ENCODE peak calls at places on chromosome 12, in five cellular contexts. One of them, this sample, is unnamed. For H3K4me1, the result is how much of the 10 kb centered on the place peaks cover.

GRCh38 chr12:55626154-55626553 is 10.5 kb upstream of the OR10P1 start:
- DNase-seq in HepG2: no peak
- DNase-seq in CD8-positive, alpha-beta memory T cell: no peak
- DNase-seq in colonic mucosa: no peak
- DNase-seq in effector memory CD4-positive, alpha-beta T cell: no peak
- DNase-seq in this sample: no peak

GRCh38 chr12:27711312-27711682 is 665 bp downstream of the MRPS35 start:
- DNase-seq in HepG2: no peak
- DNase-seq in CD8-positive, alpha-beta memory T cell: no peak
- DNase-seq in colonic mucosa: no peak
- DNase-seq in effector memory CD4-positive, alpha-beta T cell: no peak
- DNase-seq in this sample: peak

GRCh38 chr12:30806989-30807694 is 52.4 kb upstream of the CAPRIN2 start:
- DNase-seq in HepG2: peak
- DNase-seq in CD8-positive, alpha-beta memory T cell: no peak
- DNase-seq in colonic mucosa: peak
- DNase-seq in effector memory CD4-positive, alpha-beta T cell: no peak
- DNase-seq in this sample: peak

GRCh38 chr12:120955232-120955631 is 23.1 kb upstream of the HNF1A start:
- DNase-seq in HepG2: no peak
- DNase-seq in CD8-positive, alpha-beta memory T cell: no peak
- DNase-seq in colonic mucosa: no peak
- DNase-seq in effector memory CD4-positive, alpha-beta T cell: no peak
- DNase-seq in this sample: no peak

GRCh38 chr12:100498141-100498540 is 24.5 kb downstream of the NR1H4 start:
- DNase-seq in HepG2: no peak
- DNase-seq in CD8-positive, alpha-beta memory T cell: no peak
- DNase-seq in colonic mucosa: no peak
- DNase-seq in effector memory CD4-positive, alpha-beta T cell: no peak
- DNase-seq in this sample: no peak

GRCh38 chr12:106248177-106248848 is 493 bp upstream of the CKAP4 start:
- DNase-seq in HepG2: peak
- DNase-seq in CD8-positive, alpha-beta memory T cell: peak
- DNase-seq in colonic mucosa: peak
- DNase-seq in effector memory CD4-positive, alpha-beta T cell: peak
- DNase-seq in this sample: peak

GRCh38 chr12:9404469-9405260 is 196.5 kb upstream of the PZP start:
- DNase-seq in HepG2: no peak
- DNase-seq in CD8-positive, alpha-beta memory T cell: peak
- DNase-seq in colonic mucosa: no peak
- DNase-seq in effector memory CD4-positive, alpha-beta T cell: no peak
- DNase-seq in this sample: no peak

GRCh38 chr12:14756331-14757143 is 46.7 kb downstream of the WBP11 start:
- DNase-seq in HepG2: peak
- DNase-seq in CD8-positive, alpha-beta memory T cell: no peak
- DNase-seq in colonic mucosa: peak
- DNase-seq in effector memory CD4-positive, alpha-beta T cell: no peak
- DNase-seq in this sample: no peak

GRCh38 chr12:70007687-70008086 is 182.7 kb downstream of the MYRFL start:
- DNase-seq in HepG2: no peak
- DNase-seq in CD8-positive, alpha-beta memory T cell: no peak
- DNase-seq in colonic mucosa: no peak
- DNase-seq in effector memory CD4-positive, alpha-beta T cell: no peak
- DNase-seq in this sample: no peak

GRCh38 chr12:6226701-6227096 is 26.5 kb downstream of the CD9 start:
- DNase-seq in HepG2: no peak
- DNase-seq in CD8-positive, alpha-beta memory T cell: no peak
- DNase-seq in colonic mucosa: peak
- DNase-seq in effector memory CD4-positive, alpha-beta T cell: no peak
- DNase-seq in this sample: no peak

GRCh38 chr12:93237235-93237915 is 140.3 kb upstream of the NUDT4 start:
- DNase-seq in HepG2: peak
- DNase-seq in CD8-positive, alpha-beta memory T cell: no peak
- DNase-seq in colonic mucosa: no peak
- DNase-seq in effector memory CD4-positive, alpha-beta T cell: no peak
- DNase-seq in this sample: no peak

GRCh38 chr12:3607821-3608220 is 116.8 kb downstream of the PRMT8 start:
- DNase-seq in HepG2: no peak
- DNase-seq in CD8-positive, alpha-beta memory T cell: no peak
- DNase-seq in colonic mucosa: no peak
- DNase-seq in effector memory CD4-positive, alpha-beta T cell: no peak
- DNase-seq in this sample: no peak

GRCh38 chr12:6834254-6834653 is 6.0 kb downstream of the P3H3 start:
- DNase-seq in HepG2: no peak
- DNase-seq in CD8-positive, alpha-beta memory T cell: no peak
- DNase-seq in colonic mucosa: no peak
- DNase-seq in effector memory CD4-positive, alpha-beta T cell: no peak
- DNase-seq in this sample: no peak

GRCh38 chr12:100959481-100959880 is 164.9 kb downstream of the ANO4 start:
- DNase-seq in HepG2: no peak
- DNase-seq in CD8-positive, alpha-beta memory T cell: no peak
- DNase-seq in colonic mucosa: no peak
- DNase-seq in effector memory CD4-positive, alpha-beta T cell: no peak
- DNase-seq in this sample: no peak

GRCh38 chr12:24378548-24379011 is 429.1 kb upstream of the SOX5 start:
- DNase-seq in HepG2: no peak
- DNase-seq in CD8-positive, alpha-beta memory T cell: no peak
- DNase-seq in colonic mucosa: peak
- DNase-seq in effector memory CD4-positive, alpha-beta T cell: no peak
- DNase-seq in this sample: no peak

GRCh38 chr12:51240971-51241370 is 2.3 kb downstream of the DAZAP2 start:
- DNase-seq in HepG2: no peak
- DNase-seq in CD8-positive, alpha-beta memory T cell: no peak
- DNase-seq in colonic mucosa: no peak
- DNase-seq in effector memory CD4-positive, alpha-beta T cell: no peak
- DNase-seq in this sample: no peak

GRCh38 chr12:55816876-55817351 is 610 bp downstream of the SARNP start:
- DNase-seq in HepG2: no peak
- DNase-seq in CD8-positive, alpha-beta memory T cell: no peak
- DNase-seq in colonic mucosa: no peak
- DNase-seq in effector memory CD4-positive, alpha-beta T cell: no peak
- DNase-seq in this sample: peak

GRCh38 chr12:54975875-54976274 is 8.7 kb downstream of the TESPA1 start:
- DNase-seq in HepG2: no peak
- DNase-seq in CD8-positive, alpha-beta memory T cell: no peak
- DNase-seq in colonic mucosa: no peak
- DNase-seq in effector memory CD4-positive, alpha-beta T cell: no peak
- DNase-seq in this sample: no peak

GRCh38 chr12:7142057-7142644 is 12.0 kb downstream of the CLSTN3 start:
- DNase-seq in HepG2: peak
- DNase-seq in CD8-positive, alpha-beta memory T cell: peak
- DNase-seq in colonic mucosa: peak
- DNase-seq in effector memory CD4-positive, alpha-beta T cell: no peak
- DNase-seq in this sample: peak

GRCh38 chr12:58668831-58669230 is 251.5 kb downstream of the LRIG3 start:
- DNase-seq in HepG2: no peak
- DNase-seq in CD8-positive, alpha-beta memory T cell: no peak
- DNase-seq in colonic mucosa: no peak
- DNase-seq in effector memory CD4-positive, alpha-beta T cell: no peak
- DNase-seq in this sample: no peak

GRCh38 chr12:23854598-23854997 is 94.9 kb downstream of the SOX5 start:
- DNase-seq in HepG2: no peak
- DNase-seq in CD8-positive, alpha-beta memory T cell: no peak
- DNase-seq in colonic mucosa: no peak
- DNase-seq in effector memory CD4-positive, alpha-beta T cell: no peak
- DNase-seq in this sample: no peak

GRCh38 chr12:120231316-120232011 is 30.6 kb upstream of the RPLP0 start:
- DNase-seq in HepG2: peak
- DNase-seq in CD8-positive, alpha-beta memory T cell: peak
- DNase-seq in colonic mucosa: peak
- DNase-seq in effector memory CD4-positive, alpha-beta T cell: peak
- DNase-seq in this sample: peak

GRCh38 chr12:68479832-68480291 is 130.8 kb upstream of the RAP1B start:
- DNase-seq in HepG2: no peak
- DNase-seq in CD8-positive, alpha-beta memory T cell: no peak
- DNase-seq in colonic mucosa: no peak
- DNase-seq in effector memory CD4-positive, alpha-beta T cell: no peak
- DNase-seq in this sample: peak

GRCh38 chr12:87274594-87275245 is 754.5 kb downstream of the C12orf50 start:
- DNase-seq in HepG2: no peak
- DNase-seq in CD8-positive, alpha-beta memory T cell: no peak
- DNase-seq in colonic mucosa: no peak
- DNase-seq in effector memory CD4-positive, alpha-beta T cell: no peak
- DNase-seq in this sample: peak

GRCh38 chr12:131695968-131696367 is 14.9 kb upstream of the SFSWAP start:
- DNase-seq in HepG2: no peak
- DNase-seq in CD8-positive, alpha-beta memory T cell: no peak
- DNase-seq in colonic mucosa: no peak
- DNase-seq in effector memory CD4-positive, alpha-beta T cell: no peak
- DNase-seq in this sample: no peak

GRCh38 chr12:109308534-109309440 is at the start of gene FOXN4:
- DNase-seq in HepG2: no peak
- DNase-seq in CD8-positive, alpha-beta memory T cell: no peak
- DNase-seq in colonic mucosa: no peak
- DNase-seq in effector memory CD4-positive, alpha-beta T cell: no peak
- DNase-seq in this sample: no peak

GRCh38 chr12:93784339-93785086 is 107.3 kb downstream of the CRADD start:
- DNase-seq in HepG2: peak
- DNase-seq in CD8-positive, alpha-beta memory T cell: no peak
- DNase-seq in colonic mucosa: no peak
- DNase-seq in effector memory CD4-positive, alpha-beta T cell: no peak
- DNase-seq in this sample: peak

GRCh38 chr12:49093746-49094103 is 876 bp downstream of the DHH start:
- DNase-seq in HepG2: no peak
- DNase-seq in CD8-positive, alpha-beta memory T cell: no peak
- DNase-seq in colonic mucosa: no peak
- DNase-seq in effector memory CD4-positive, alpha-beta T cell: no peak
- DNase-seq in this sample: no peak
- H3K4me1 ChIP-seq in HepG2: under half
- H3K4me1 ChIP-seq in CD8-positive, alpha-beta memory T cell: under half
- H3K4me1 ChIP-seq in colonic mucosa: under half
- H3K4me1 ChIP-seq in effector memory CD4-positive, alpha-beta T cell: under half
- H3K4me1 ChIP-seq in this sample: under half

GRCh38 chr12:22729898-22730443 is 105.0 kb downstream of the ETNK1 start:
- DNase-seq in HepG2: no peak
- DNase-seq in CD8-positive, alpha-beta memory T cell: no peak
- DNase-seq in colonic mucosa: no peak
- DNase-seq in effector memory CD4-positive, alpha-beta T cell: no peak
- DNase-seq in this sample: no peak
- H3K4me1 ChIP-seq in HepG2: under half
- H3K4me1 ChIP-seq in CD8-positive, alpha-beta memory T cell: under half
- H3K4me1 ChIP-seq in colonic mucosa: under half
- H3K4me1 ChIP-seq in effector memory CD4-positive, alpha-beta T cell: under half
- H3K4me1 ChIP-seq in this sample: under half

GRCh38 chr12:18907793-18908580 is 170.1 kb downstream of the CAPZA3 start:
- DNase-seq in HepG2: no peak
- DNase-seq in CD8-positive, alpha-beta memory T cell: no peak
- DNase-seq in colonic mucosa: no peak
- DNase-seq in effector memory CD4-positive, alpha-beta T cell: no peak
- DNase-seq in this sample: no peak
- H3K4me1 ChIP-seq in HepG2: under half
- H3K4me1 ChIP-seq in CD8-positive, alpha-beta memory T cell: under half
- H3K4me1 ChIP-seq in colonic mucosa: under half
- H3K4me1 ChIP-seq in effector memory CD4-positive, alpha-beta T cell: under half
- H3K4me1 ChIP-seq in this sample: under half

GRCh38 chr12:111444706-111445310 is 39.1 kb downstream of the SH2B3 start:
- DNase-seq in HepG2: no peak
- DNase-seq in CD8-positive, alpha-beta memory T cell: peak
- DNase-seq in colonic mucosa: peak
- DNase-seq in effector memory CD4-positive, alpha-beta T cell: peak
- DNase-seq in this sample: no peak
- H3K4me1 ChIP-seq in HepG2: under half
- H3K4me1 ChIP-seq in CD8-positive, alpha-beta memory T cell: half or more
- H3K4me1 ChIP-seq in colonic mucosa: under half
- H3K4me1 ChIP-seq in effector memory CD4-positive, alpha-beta T cell: half or more
- H3K4me1 ChIP-seq in this sample: under half

DNA sequence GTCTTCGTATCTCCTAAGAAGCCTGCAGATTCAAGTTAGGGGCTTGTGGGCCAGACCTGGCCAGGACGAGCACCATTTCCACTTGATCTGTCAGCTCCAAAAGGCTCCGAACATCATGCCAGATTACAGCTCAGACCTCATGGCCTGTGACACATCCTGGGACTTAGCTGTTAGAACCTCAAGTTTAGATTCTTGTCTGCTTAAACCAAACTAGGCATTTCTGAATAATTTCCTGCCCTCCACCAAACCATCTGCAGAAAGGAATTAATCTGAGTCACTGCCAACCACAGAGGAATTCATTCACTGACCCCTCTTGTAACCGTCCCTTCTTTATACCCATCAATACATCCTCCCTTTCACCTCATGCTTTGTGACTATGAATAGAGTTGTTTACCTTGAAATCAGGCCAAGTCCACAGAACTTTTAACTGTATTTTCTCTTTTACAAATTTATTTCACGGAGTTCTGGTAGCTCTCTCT is 120.3 kb downstream of the FBXL14 start:
- DNase-seq in HepG2: peak
- DNase-seq in CD8-positive, alpha-beta memory T cell: no peak
- DNase-seq in colonic mucosa: no peak
- DNase-seq in effector memory CD4-positive, alpha-beta T cell: no peak
- DNase-seq in this sample: peak
- H3K4me1 ChIP-seq in HepG2: under half
- H3K4me1 ChIP-seq in CD8-positive, alpha-beta memory T cell: under half
- H3K4me1 ChIP-seq in colonic mucosa: under half
- H3K4me1 ChIP-seq in effector memory CD4-positive, alpha-beta T cell: under half
- H3K4me1 ChIP-seq in this sample: under half

GRCh38 chr12:62379026-62379722 is 87.5 kb upstream of the MON2 start:
- DNase-seq in HepG2: no peak
- DNase-seq in CD8-positive, alpha-beta memory T cell: no peak
- DNase-seq in colonic mucosa: no peak
- DNase-seq in effector memory CD4-positive, alpha-beta T cell: no peak
- DNase-seq in this sample: no peak

GRCh38 chr12:62379723-62380045 is 86.9 kb upstream of the MON2 start:
- DNase-seq in HepG2: no peak
- DNase-seq in CD8-positive, alpha-beta memory T cell: no peak
- DNase-seq in colonic mucosa: no peak
- DNase-seq in effector memory CD4-positive, alpha-beta T cell: no peak
- DNase-seq in this sample: no peak

DNA sequence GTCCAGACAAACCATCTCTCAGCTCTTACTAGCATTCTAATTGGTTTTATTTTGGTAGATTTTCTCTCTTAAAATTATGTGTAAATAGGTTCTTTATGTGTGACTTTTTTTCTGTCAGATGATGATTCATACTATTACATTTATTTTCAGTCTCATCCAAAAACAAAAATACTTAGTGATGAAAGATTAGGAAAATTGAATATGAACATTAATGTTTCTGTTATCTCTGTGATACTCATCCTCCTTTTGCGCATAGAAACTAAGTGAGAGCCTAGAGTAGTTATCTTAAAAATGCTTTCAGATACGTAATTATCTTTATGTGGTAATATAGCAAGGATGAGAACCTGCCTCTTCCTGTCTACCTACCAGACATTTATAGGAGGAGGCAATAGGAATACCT is 84.1 kb upstream of the MON2 start:
- DNase-seq in HepG2: no peak
- DNase-seq in CD8-positive, alpha-beta memory T cell: no peak
- DNase-seq in colonic mucosa: no peak
- DNase-seq in effector memory CD4-positive, alpha-beta T cell: no peak
- DNase-seq in this sample: no peak
- H3K4me1 ChIP-seq in HepG2: under half
- H3K4me1 ChIP-seq in CD8-positive, alpha-beta memory T cell: under half
- H3K4me1 ChIP-seq in colonic mucosa: under half
- H3K4me1 ChIP-seq in effector memory CD4-positive, alpha-beta T cell: under half
- H3K4me1 ChIP-seq in this sample: under half